ENCODE peak calls at places on chromosome 19, in six cellular contexts. One of them, this sample, is unnamed. For H3K9me3, the result is how much of the 10 kb centered on the place peaks cover.

GRCh38 chr19:49216076-49216475 is 58.5 kb downstream of the TRPM4 start:
- DNase-seq in cardiac muscle cell: no peak
- DNase-seq in colonic mucosa: no peak
- DNase-seq in A673: peak
- DNase-seq in left ventricle myocardium inferior: no peak
- DNase-seq in stomach: no peak
- DNase-seq in this sample: no peak

GRCh38 chr19:37867831-37868230 is 38.6 kb downstream of the WDR87 start:
- DNase-seq in A673: no peak
- DNase-seq in left ventricle myocardium inferior: no peak
- DNase-seq in colonic mucosa: no peak
- DNase-seq in stomach: no peak
- DNase-seq in cardiac muscle cell: no peak
- DNase-seq in this sample: no peak

GRCh38 chr19:3433313-3433712 is 47.0 kb downstream of the SMIM24 start:
- DNase-seq in left ventricle myocardium inferior: no peak
- DNase-seq in stomach: no peak
- DNase-seq in cardiac muscle cell: no peak
- DNase-seq in colonic mucosa: no peak
- DNase-seq in A673: no peak
- DNase-seq in this sample: no peak

GRCh38 chr19:47839913-47840312 is 18.2 kb downstream of the CRX start:
- DNase-seq in colonic mucosa: no peak
- DNase-seq in cardiac muscle cell: peak
- DNase-seq in left ventricle myocardium inferior: no peak
- DNase-seq in A673: no peak
- DNase-seq in stomach: no peak
- DNase-seq in this sample: no peak

GRCh38 chr19:51064534-51065220 is at the start of gene KLK13:
- DNase-seq in A673: no peak
- DNase-seq in left ventricle myocardium inferior: peak
- DNase-seq in cardiac muscle cell: peak
- DNase-seq in colonic mucosa: no peak
- DNase-seq in stomach: peak
- DNase-seq in this sample: peak

GRCh38 chr19:54952591-54953344 is 5.4 kb upstream of the NLRP7 start:
- DNase-seq in stomach: no peak
- DNase-seq in cardiac muscle cell: no peak
- DNase-seq in colonic mucosa: no peak
- DNase-seq in A673: no peak
- DNase-seq in left ventricle myocardium inferior: no peak
- DNase-seq in this sample: no peak

GRCh38 chr19:48963371-48964204 is 1.5 kb upstream of the FTL start:
- DNase-seq in colonic mucosa: peak
- DNase-seq in A673: peak
- DNase-seq in cardiac muscle cell: peak
- DNase-seq in left ventricle myocardium inferior: peak
- DNase-seq in stomach: peak
- DNase-seq in this sample: peak

GRCh38 chr19:11091343-11092153 is 2.3 kb downstream of the LDLR start:
- DNase-seq in cardiac muscle cell: no peak
- DNase-seq in stomach: peak
- DNase-seq in left ventricle myocardium inferior: no peak
- DNase-seq in colonic mucosa: peak
- DNase-seq in A673: peak
- DNase-seq in this sample: no peak

GRCh38 chr19:34994643-34995471 is 5.3 kb upstream of the GRAMD1A start:
- DNase-seq in stomach: peak
- DNase-seq in A673: no peak
- DNase-seq in colonic mucosa: peak
- DNase-seq in cardiac muscle cell: no peak
- DNase-seq in left ventricle myocardium inferior: no peak
- DNase-seq in this sample: no peak

GRCh38 chr19:41700381-41701195 is 7.8 kb upstream of the CEACAM5 start:
- DNase-seq in stomach: peak
- DNase-seq in cardiac muscle cell: no peak
- DNase-seq in left ventricle myocardium inferior: no peak
- DNase-seq in A673: no peak
- DNase-seq in colonic mucosa: peak
- DNase-seq in this sample: no peak

GRCh38 chr19:17328517-17329060 is 6.1 kb downstream of the ANO8 start:
- DNase-seq in colonic mucosa: no peak
- DNase-seq in stomach: no peak
- DNase-seq in cardiac muscle cell: no peak
- DNase-seq in A673: no peak
- DNase-seq in left ventricle myocardium inferior: no peak
- DNase-seq in this sample: no peak

GRCh38 chr19:18969953-18970659 is 29.1 kb upstream of the HOMER3 start:
- DNase-seq in stomach: no peak
- DNase-seq in A673: peak
- DNase-seq in colonic mucosa: no peak
- DNase-seq in cardiac muscle cell: no peak
- DNase-seq in left ventricle myocardium inferior: no peak
- DNase-seq in this sample: no peak

GRCh38 chr19:13001502-13002388 is 6.5 kb downstream of the NFIX start:
- DNase-seq in A673: no peak
- DNase-seq in colonic mucosa: no peak
- DNase-seq in cardiac muscle cell: no peak
- DNase-seq in stomach: peak
- DNase-seq in left ventricle myocardium inferior: peak
- DNase-seq in this sample: peak

GRCh38 chr19:5150331-5150901 is 181.5 kb downstream of the KDM4B start:
- DNase-seq in cardiac muscle cell: no peak
- DNase-seq in left ventricle myocardium inferior: no peak
- DNase-seq in A673: no peak
- DNase-seq in stomach: no peak
- DNase-seq in colonic mucosa: no peak
- DNase-seq in this sample: no peak

GRCh38 chr19:13103961-13104847 is 1.5 kb upstream of the LYL1 start:
- DNase-seq in cardiac muscle cell: peak
- DNase-seq in colonic mucosa: peak
- DNase-seq in A673: no peak
- DNase-seq in left ventricle myocardium inferior: peak
- DNase-seq in stomach: peak
- DNase-seq in this sample: peak

GRCh38 chr19:3897936-3898335 is 17.5 kb downstream of the ATCAY start:
- DNase-seq in cardiac muscle cell: no peak
- DNase-seq in stomach: no peak
- DNase-seq in A673: no peak
- DNase-seq in left ventricle myocardium inferior: no peak
- DNase-seq in colonic mucosa: no peak
- DNase-seq in this sample: no peak

GRCh38 chr19:4278010-4278409 is 1.1 kb upstream of the SHD start:
- DNase-seq in left ventricle myocardium inferior: no peak
- DNase-seq in stomach: no peak
- DNase-seq in cardiac muscle cell: no peak
- DNase-seq in colonic mucosa: no peak
- DNase-seq in A673: no peak
- DNase-seq in this sample: no peak

GRCh38 chr19:18796239-18796638 is 5.1 kb upstream of the COMP start:
- DNase-seq in colonic mucosa: no peak
- DNase-seq in left ventricle myocardium inferior: no peak
- DNase-seq in A673: no peak
- DNase-seq in stomach: no peak
- DNase-seq in cardiac muscle cell: no peak
- DNase-seq in this sample: no peak

GRCh38 chr19:4130635-4131438 is 6.9 kb upstream of the MAP2K2 start:
- DNase-seq in stomach: no peak
- DNase-seq in left ventricle myocardium inferior: no peak
- DNase-seq in A673: peak
- DNase-seq in cardiac muscle cell: no peak
- DNase-seq in colonic mucosa: no peak
- DNase-seq in this sample: no peak

GRCh38 chr19:7242601-7243258 is 51.5 kb downstream of the INSR start:
- DNase-seq in stomach: no peak
- DNase-seq in colonic mucosa: no peak
- DNase-seq in A673: no peak
- DNase-seq in cardiac muscle cell: no peak
- DNase-seq in left ventricle myocardium inferior: no peak
- DNase-seq in this sample: no peak

GRCh38 chr19:44807162-44807561 is 1.7 kb upstream of the BCAM start:
- DNase-seq in cardiac muscle cell: no peak
- DNase-seq in colonic mucosa: peak
- DNase-seq in stomach: peak
- DNase-seq in A673: no peak
- DNase-seq in left ventricle myocardium inferior: no peak
- DNase-seq in this sample: no peak

GRCh38 chr19:6215701-6216235 is 64.0 kb downstream of the MLLT1 start:
- DNase-seq in colonic mucosa: no peak
- DNase-seq in A673: no peak
- DNase-seq in cardiac muscle cell: no peak
- DNase-seq in left ventricle myocardium inferior: no peak
- DNase-seq in stomach: no peak
- DNase-seq in this sample: no peak

GRCh38 chr19:38409631-38410133 is 6.8 kb downstream of the FAM98C start:
- DNase-seq in cardiac muscle cell: no peak
- DNase-seq in colonic mucosa: no peak
- DNase-seq in stomach: no peak
- DNase-seq in left ventricle myocardium inferior: peak
- DNase-seq in A673: no peak
- DNase-seq in this sample: peak

GRCh38 chr19:42280761-42281174 is 11.7 kb downstream of the CIC start:
- DNase-seq in stomach: no peak
- DNase-seq in left ventricle myocardium inferior: no peak
- DNase-seq in colonic mucosa: peak
- DNase-seq in cardiac muscle cell: peak
- DNase-seq in A673: no peak
- DNase-seq in this sample: peak

GRCh38 chr19:6767081-6767356 is 216 bp downstream of the SH2D3A start:
- DNase-seq in left ventricle myocardium inferior: no peak
- DNase-seq in cardiac muscle cell: no peak
- DNase-seq in colonic mucosa: peak
- DNase-seq in A673: no peak
- DNase-seq in stomach: no peak
- DNase-seq in this sample: no peak

GRCh38 chr19:17831419-17831888 is 10.1 kb upstream of the INSL3 start:
- DNase-seq in left ventricle myocardium inferior: no peak
- DNase-seq in A673: no peak
- DNase-seq in stomach: no peak
- DNase-seq in cardiac muscle cell: no peak
- DNase-seq in colonic mucosa: no peak
- DNase-seq in this sample: no peak

GRCh38 chr19:22609630-22610029 is 24.5 kb upstream of the ZNF492 start:
- DNase-seq in colonic mucosa: no peak
- DNase-seq in cardiac muscle cell: no peak
- DNase-seq in left ventricle myocardium inferior: no peak
- DNase-seq in A673: no peak
- DNase-seq in stomach: no peak
- DNase-seq in this sample: no peak

GRCh38 chr19:9073806-9074205 is 13.1 kb upstream of the OR1M1 start:
- DNase-seq in stomach: no peak
- DNase-seq in colonic mucosa: no peak
- DNase-seq in A673: no peak
- DNase-seq in left ventricle myocardium inferior: no peak
- DNase-seq in cardiac muscle cell: no peak
- DNase-seq in this sample: no peak
- H3K9me3 ChIP-seq in stomach: under half
- H3K9me3 ChIP-seq in colonic mucosa: under half
- H3K9me3 ChIP-seq in A673: under half
- H3K9me3 ChIP-seq in left ventricle myocardium inferior: under half
- H3K9me3 ChIP-seq in cardiac muscle cell: under half
- H3K9me3 ChIP-seq in this sample: under half

DNA sequence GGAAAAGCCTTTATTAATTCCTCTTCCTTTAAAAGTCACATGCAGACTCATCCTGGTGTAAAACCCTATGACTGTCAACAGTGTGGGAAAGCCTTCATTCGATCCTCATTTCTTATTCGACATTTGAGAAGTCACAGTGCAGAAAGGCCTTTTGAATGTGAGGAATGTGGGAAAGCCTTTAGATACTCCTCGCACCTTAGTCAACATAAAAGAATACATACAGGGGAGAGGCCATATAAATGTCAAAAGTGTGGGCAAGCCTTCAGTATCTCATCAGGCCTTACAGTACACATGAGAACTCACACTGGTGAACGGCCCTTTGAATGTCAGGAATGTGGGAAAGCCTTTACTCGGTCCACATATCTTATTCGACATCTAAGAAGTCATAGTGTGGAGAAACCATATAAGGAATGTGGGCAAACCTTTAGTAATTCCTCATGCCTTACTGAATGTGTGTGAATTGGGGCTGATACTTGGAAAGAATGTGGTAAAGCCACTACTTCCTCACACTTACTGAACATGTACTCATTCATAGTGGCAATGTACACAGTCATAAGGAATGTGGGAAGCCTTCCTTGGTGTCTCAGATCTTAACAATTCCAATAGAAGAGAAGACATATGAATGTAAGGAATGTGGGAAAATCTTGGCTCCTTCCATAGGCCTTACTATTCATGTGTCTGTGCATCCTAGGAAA is 18.8 kb downstream of the ZNF559 start:
- DNase-seq in colonic mucosa: no peak
- DNase-seq in left ventricle myocardium inferior: no peak
- DNase-seq in stomach: no peak
- DNase-seq in A673: no peak
- DNase-seq in cardiac muscle cell: no peak
- DNase-seq in this sample: no peak
- H3K9me3 ChIP-seq in colonic mucosa: under half
- H3K9me3 ChIP-seq in left ventricle myocardium inferior: half or more
- H3K9me3 ChIP-seq in stomach: half or more
- H3K9me3 ChIP-seq in A673: half or more
- H3K9me3 ChIP-seq in cardiac muscle cell: under half
- H3K9me3 ChIP-seq in this sample: half or more

GRCh38 chr19:24141612-24142011 is 54.6 kb downstream of the ZNF254 start:
- DNase-seq in stomach: no peak
- DNase-seq in left ventricle myocardium inferior: no peak
- DNase-seq in colonic mucosa: no peak
- DNase-seq in A673: no peak
- DNase-seq in cardiac muscle cell: no peak
- DNase-seq in this sample: no peak

GRCh38 chr19:24140099-24140498 is 53.1 kb downstream of the ZNF254 start:
- DNase-seq in colonic mucosa: no peak
- DNase-seq in stomach: no peak
- DNase-seq in left ventricle myocardium inferior: no peak
- DNase-seq in cardiac muscle cell: no peak
- DNase-seq in A673: no peak
- DNase-seq in this sample: no peak

GRCh38 chr19:24142771-24143170 is 55.8 kb downstream of the ZNF254 start:
- DNase-seq in left ventricle myocardium inferior: no peak
- DNase-seq in colonic mucosa: no peak
- DNase-seq in A673: no peak
- DNase-seq in cardiac muscle cell: no peak
- DNase-seq in stomach: no peak
- DNase-seq in this sample: no peak

DNA sequence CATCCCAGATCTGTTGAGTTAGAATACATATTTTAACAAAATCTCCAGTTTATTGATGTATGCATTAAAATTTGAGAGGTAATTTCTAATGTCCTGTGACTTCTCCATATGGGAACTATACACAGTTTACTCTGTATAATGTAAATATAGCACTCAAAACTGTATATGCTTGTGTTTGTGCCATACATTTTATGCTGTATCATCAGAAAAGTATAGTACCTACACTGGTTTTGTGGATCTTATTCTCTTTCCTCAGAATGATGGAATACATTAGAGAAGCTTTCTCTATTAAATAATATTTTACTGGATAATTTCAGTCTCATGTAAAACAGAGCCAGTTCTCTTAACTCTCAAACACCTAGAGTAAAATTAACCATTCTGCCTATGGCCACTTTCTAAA is 53.6 kb downstream of the ZNF254 start:
- DNase-seq in A673: no peak
- DNase-seq in stomach: no peak
- DNase-seq in cardiac muscle cell: no peak
- DNase-seq in colonic mucosa: no peak
- DNase-seq in left ventricle myocardium inferior: no peak
- DNase-seq in this sample: no peak
- H3K9me3 ChIP-seq in A673: under half
- H3K9me3 ChIP-seq in stomach: under half
- H3K9me3 ChIP-seq in cardiac muscle cell: under half
- H3K9me3 ChIP-seq in colonic mucosa: under half
- H3K9me3 ChIP-seq in left ventricle myocardium inferior: half or more
- H3K9me3 ChIP-seq in this sample: half or more

GRCh38 chr19:43461303-43461702 is 4.1 kb downstream of the LYPD3 start:
- DNase-seq in stomach: no peak
- DNase-seq in colonic mucosa: no peak
- DNase-seq in A673: no peak
- DNase-seq in left ventricle myocardium inferior: no peak
- DNase-seq in cardiac muscle cell: no peak
- DNase-seq in this sample: no peak
- H3K9me3 ChIP-seq in stomach: under half
- H3K9me3 ChIP-seq in colonic mucosa: under half
- H3K9me3 ChIP-seq in A673: under half
- H3K9me3 ChIP-seq in left ventricle myocardium inferior: under half
- H3K9me3 ChIP-seq in cardiac muscle cell: under half
- H3K9me3 ChIP-seq in this sample: under half

This sample was measured in heart right ventricle.